ENCODE peak calls at places on chromosome 11, in seven cellular contexts. E is cardiac muscle cell; X is astrocyte of the hippocampus; Z is stimulated activated CD8-positive, alpha-beta memory T cell treated with anti-CD3 and anti-CD28 coated beads, Interleukin-4, amount 100 ng/mL, for 48 hours; W is GM13977; P is GM20000; A is fibroblast of the conjunctiva. G is an unnamed sample.

GRCh38 chr11:119942583-119943338 is 195.2 kb downstream of the TRIM29 start:
- DNase-seq in P (no peak), Z (no peak), A (no peak), E (peak; percentile 11), W (no peak), X (no peak), G (no peak)

GRCh38 chr11:1480191-1480554 is 6.4 kb downstream of the MOB2 start:
- DNase-seq in P (no peak), E (no peak), Z (no peak), W (no peak), A (no peak), X (no peak), G (no peak)

GRCh38 chr11:79060081-79060480 is 380.7 kb downstream of the TENM4 start:
- DNase-seq in X (no peak), W (no peak), E (no peak), P (no peak), Z (no peak), A (no peak), G (no peak)

GRCh38 chr11:72190581-72191205 is 1.2 kb upstream of the FOLR1 start:
- DNase-seq in Z (no peak), W (no peak), P (no peak), E (no peak), X (no peak), A (no peak), G (peak; percentile 77)

GRCh38 chr11:64626637-64627036 is 35.6 kb downstream of the SLC22A12 start:
- DNase-seq in P (no peak), W (no peak), X (no peak), E (no peak), A (no peak), Z (no peak), G (no peak)

GRCh38 chr11:134425816-134426536 is 13.9 kb upstream of the B3GAT1 start:
- DNase-seq in P (no peak), Z (no peak), E (no peak), X (no peak), A (no peak), W (no peak), G (no peak)

GRCh38 chr11:69893631-69894030 is 74.4 kb upstream of the FGF3 start:
- DNase-seq in A (no peak), X (no peak), Z (no peak), P (no peak), E (no peak), W (no peak), G (no peak)

GRCh38 chr11:14075118-14075601 is 112.6 kb downstream of the SPON1 start:
- DNase-seq in E (no peak), W (no peak), Z (peak; percentile 61), X (peak; percentile 53), A (no peak), P (no peak), G (no peak)

GRCh38 chr11:134639586-134640330 is 227.7 kb upstream of the B3GAT1 start:
- DNase-seq in A (no peak), P (no peak), W (no peak), E (no peak), X (no peak), Z (no peak), G (peak; percentile 1)

G was measured in myocyte.